ENCODE peak calls at places on chromosomes 11 and 22, in ten cellular contexts. One of them, this sample, is unnamed.

GRCh38 chr11:47413908-47414684 is 5.7 kb downstream of the SLC39A13 start:
- DNase-seq in RCC 7860: peak; percentile 33
- DNase-seq in dorsolateral prefrontal cortex: no peak
- DNase-seq in RPMI8226: no peak
- DNase-seq in stimulated activated CD8-positive, alpha-beta memory T cell treated with anti-CD3 and anti-CD28 coated beads, Interleukin-2, amount 100 ng/mL, for 48 hours: no peak
- DNase-seq in iPS DF 19.7: no peak
- DNase-seq in activated CD8-positive, alpha-beta memory T cell treated with anti-CD3 and anti-CD28 coated beads, Interleukin-2, amount 10 ng/mL, durations not matched to agents 7 days and 5 days: no peak
- DNase-seq in pons: no peak
- DNase-seq in activated naive CD4-positive, alpha-beta T cell: no peak
- DNase-seq in AG20443: peak; percentile 56
- DNase-seq in this sample: no peak

GRCh38 chr11:115348404-115348803 is 155.8 kb downstream of the CADM1 start:
- DNase-seq in RCC 7860: no peak
- DNase-seq in dorsolateral prefrontal cortex: no peak
- DNase-seq in RPMI8226: no peak
- DNase-seq in stimulated activated CD8-positive, alpha-beta memory T cell treated with anti-CD3 and anti-CD28 coated beads, Interleukin-2, amount 100 ng/mL, for 48 hours: no peak
- DNase-seq in iPS DF 19.7: no peak
- DNase-seq in activated CD8-positive, alpha-beta memory T cell treated with anti-CD3 and anti-CD28 coated beads, Interleukin-2, amount 10 ng/mL, durations not matched to agents 7 days and 5 days: no peak
- DNase-seq in pons: no peak
- DNase-seq in activated naive CD4-positive, alpha-beta T cell: no peak
- DNase-seq in AG20443: no peak
- DNase-seq in this sample: no peak

GRCh38 chr11:107783121-107783520 is 71.3 kb upstream of the SLN start:
- DNase-seq in RCC 7860: no peak
- DNase-seq in dorsolateral prefrontal cortex: no peak
- DNase-seq in RPMI8226: no peak
- DNase-seq in stimulated activated CD8-positive, alpha-beta memory T cell treated with anti-CD3 and anti-CD28 coated beads, Interleukin-2, amount 100 ng/mL, for 48 hours: no peak
- DNase-seq in iPS DF 19.7: no peak
- DNase-seq in activated CD8-positive, alpha-beta memory T cell treated with anti-CD3 and anti-CD28 coated beads, Interleukin-2, amount 10 ng/mL, durations not matched to agents 7 days and 5 days: no peak
- DNase-seq in pons: no peak
- DNase-seq in activated naive CD4-positive, alpha-beta T cell: no peak
- DNase-seq in AG20443: no peak
- DNase-seq in this sample: no peak

GRCh38 chr11:2198621-2199365 is 27.2 kb upstream of the TH start:
- DNase-seq in RCC 7860: no peak
- DNase-seq in dorsolateral prefrontal cortex: no peak
- DNase-seq in RPMI8226: no peak
- DNase-seq in stimulated activated CD8-positive, alpha-beta memory T cell treated with anti-CD3 and anti-CD28 coated beads, Interleukin-2, amount 100 ng/mL, for 48 hours: no peak
- DNase-seq in iPS DF 19.7: no peak
- DNase-seq in activated CD8-positive, alpha-beta memory T cell treated with anti-CD3 and anti-CD28 coated beads, Interleukin-2, amount 10 ng/mL, durations not matched to agents 7 days and 5 days: no peak
- DNase-seq in pons: no peak
- DNase-seq in activated naive CD4-positive, alpha-beta T cell: no peak
- DNase-seq in AG20443: no peak
- DNase-seq in this sample: no peak

GRCh38 chr22:38440747-38441350 is 14.2 kb downstream of the KCNJ4 start:
- DNase-seq in RCC 7860: no peak
- DNase-seq in dorsolateral prefrontal cortex: no peak
- DNase-seq in RPMI8226: peak; percentile 35
- DNase-seq in stimulated activated CD8-positive, alpha-beta memory T cell treated with anti-CD3 and anti-CD28 coated beads, Interleukin-2, amount 100 ng/mL, for 48 hours: no peak
- DNase-seq in iPS DF 19.7: no peak
- DNase-seq in activated CD8-positive, alpha-beta memory T cell treated with anti-CD3 and anti-CD28 coated beads, Interleukin-2, amount 10 ng/mL, durations not matched to agents 7 days and 5 days: no peak
- DNase-seq in pons: no peak
- DNase-seq in activated naive CD4-positive, alpha-beta T cell: no peak
- DNase-seq in AG20443: no peak
- DNase-seq in this sample: no peak

GRCh38 chr11:45984192-45984591 is 61.7 kb downstream of the LARGE2 start:
- DNase-seq in RCC 7860: no peak
- DNase-seq in dorsolateral prefrontal cortex: no peak
- DNase-seq in RPMI8226: no peak
- DNase-seq in stimulated activated CD8-positive, alpha-beta memory T cell treated with anti-CD3 and anti-CD28 coated beads, Interleukin-2, amount 100 ng/mL, for 48 hours: no peak
- DNase-seq in iPS DF 19.7: no peak
- DNase-seq in activated CD8-positive, alpha-beta memory T cell treated with anti-CD3 and anti-CD28 coated beads, Interleukin-2, amount 10 ng/mL, durations not matched to agents 7 days and 5 days: no peak
- DNase-seq in pons: no peak
- DNase-seq in activated naive CD4-positive, alpha-beta T cell: no peak
- DNase-seq in AG20443: no peak
- DNase-seq in this sample: no peak

GRCh38 chr11:9380773-9381172 is 3.7 kb upstream of the IPO7 start:
- DNase-seq in RCC 7860: no peak
- DNase-seq in dorsolateral prefrontal cortex: no peak
- DNase-seq in RPMI8226: no peak
- DNase-seq in stimulated activated CD8-positive, alpha-beta memory T cell treated with anti-CD3 and anti-CD28 coated beads, Interleukin-2, amount 100 ng/mL, for 48 hours: no peak
- DNase-seq in iPS DF 19.7: no peak
- DNase-seq in activated CD8-positive, alpha-beta memory T cell treated with anti-CD3 and anti-CD28 coated beads, Interleukin-2, amount 10 ng/mL, durations not matched to agents 7 days and 5 days: no peak
- DNase-seq in pons: no peak
- DNase-seq in activated naive CD4-positive, alpha-beta T cell: no peak
- DNase-seq in AG20443: peak; percentile 22
- DNase-seq in this sample: no peak

GRCh38 chr22:47563406-47564157 is 801.1 kb downstream of the TBC1D22A start:
- DNase-seq in RCC 7860: no peak
- DNase-seq in dorsolateral prefrontal cortex: no peak
- DNase-seq in RPMI8226: no peak
- DNase-seq in stimulated activated CD8-positive, alpha-beta memory T cell treated with anti-CD3 and anti-CD28 coated beads, Interleukin-2, amount 100 ng/mL, for 48 hours: no peak
- DNase-seq in iPS DF 19.7: no peak
- DNase-seq in activated CD8-positive, alpha-beta memory T cell treated with anti-CD3 and anti-CD28 coated beads, Interleukin-2, amount 10 ng/mL, durations not matched to agents 7 days and 5 days: peak; percentile 29
- DNase-seq in pons: no peak
- DNase-seq in activated naive CD4-positive, alpha-beta T cell: no peak
- DNase-seq in AG20443: no peak
- DNase-seq in this sample: no peak

GRCh38 chr22:38180841-38181452 is 683 bp downstream of the PLA2G6 start:
- DNase-seq in RCC 7860: no peak
- DNase-seq in dorsolateral prefrontal cortex: peak; percentile 52
- DNase-seq in RPMI8226: peak; percentile 76
- DNase-seq in stimulated activated CD8-positive, alpha-beta memory T cell treated with anti-CD3 and anti-CD28 coated beads, Interleukin-2, amount 100 ng/mL, for 48 hours: no peak
- DNase-seq in iPS DF 19.7: no peak
- DNase-seq in activated CD8-positive, alpha-beta memory T cell treated with anti-CD3 and anti-CD28 coated beads, Interleukin-2, amount 10 ng/mL, durations not matched to agents 7 days and 5 days: peak; percentile 75
- DNase-seq in pons: peak; percentile 89
- DNase-seq in activated naive CD4-positive, alpha-beta T cell: no peak
- DNase-seq in AG20443: no peak
- DNase-seq in this sample: peak; percentile 76

GRCh38 chr11:41497974-41498373 is 38.5 kb upstream of the LRRC4C start:
- DNase-seq in RCC 7860: no peak
- DNase-seq in dorsolateral prefrontal cortex: no peak
- DNase-seq in RPMI8226: no peak
- DNase-seq in stimulated activated CD8-positive, alpha-beta memory T cell treated with anti-CD3 and anti-CD28 coated beads, Interleukin-2, amount 100 ng/mL, for 48 hours: no peak
- DNase-seq in iPS DF 19.7: peak; percentile 60
- DNase-seq in activated CD8-positive, alpha-beta memory T cell treated with anti-CD3 and anti-CD28 coated beads, Interleukin-2, amount 10 ng/mL, durations not matched to agents 7 days and 5 days: no peak
- DNase-seq in pons: peak; percentile 16
- DNase-seq in activated naive CD4-positive, alpha-beta T cell: no peak
- DNase-seq in AG20443: no peak
- DNase-seq in this sample: no peak

GRCh38 chr11:59429924-59430516 is 3.8 kb upstream of the OR5A2 start:
- DNase-seq in RCC 7860: peak; percentile 16
- DNase-seq in dorsolateral prefrontal cortex: no peak
- DNase-seq in RPMI8226: peak; percentile 66
- DNase-seq in stimulated activated CD8-positive, alpha-beta memory T cell treated with anti-CD3 and anti-CD28 coated beads, Interleukin-2, amount 100 ng/mL, for 48 hours: no peak
- DNase-seq in iPS DF 19.7: no peak
- DNase-seq in activated CD8-positive, alpha-beta memory T cell treated with anti-CD3 and anti-CD28 coated beads, Interleukin-2, amount 10 ng/mL, durations not matched to agents 7 days and 5 days: no peak
- DNase-seq in pons: peak; percentile 55
- DNase-seq in activated naive CD4-positive, alpha-beta T cell: no peak
- DNase-seq in AG20443: peak; percentile 56
- DNase-seq in this sample: peak; percentile 76

GRCh38 chr11:95788921-95789505 is 569 bp downstream of the FAM76B start:
- DNase-seq in RCC 7860: no peak
- DNase-seq in dorsolateral prefrontal cortex: no peak
- DNase-seq in RPMI8226: peak; percentile 34
- DNase-seq in stimulated activated CD8-positive, alpha-beta memory T cell treated with anti-CD3 and anti-CD28 coated beads, Interleukin-2, amount 100 ng/mL, for 48 hours: peak; percentile 9
- DNase-seq in iPS DF 19.7: peak; percentile 9
- DNase-seq in activated CD8-positive, alpha-beta memory T cell treated with anti-CD3 and anti-CD28 coated beads, Interleukin-2, amount 10 ng/mL, durations not matched to agents 7 days and 5 days: peak; percentile 64
- DNase-seq in pons: no peak
- DNase-seq in activated naive CD4-positive, alpha-beta T cell: peak; percentile 31
- DNase-seq in AG20443: peak; percentile 57
- DNase-seq in this sample: peak; percentile 51

GRCh38 chr22:38872831-38873248 is 824 bp upstream of the CBX6 start:
- DNase-seq in RCC 7860: no peak
- DNase-seq in dorsolateral prefrontal cortex: no peak
- DNase-seq in RPMI8226: peak; percentile 2
- DNase-seq in stimulated activated CD8-positive, alpha-beta memory T cell treated with anti-CD3 and anti-CD28 coated beads, Interleukin-2, amount 100 ng/mL, for 48 hours: no peak
- DNase-seq in iPS DF 19.7: no peak
- DNase-seq in activated CD8-positive, alpha-beta memory T cell treated with anti-CD3 and anti-CD28 coated beads, Interleukin-2, amount 10 ng/mL, durations not matched to agents 7 days and 5 days: peak; percentile 54
- DNase-seq in pons: peak; percentile 40
- DNase-seq in activated naive CD4-positive, alpha-beta T cell: no peak
- DNase-seq in AG20443: peak; percentile 71
- DNase-seq in this sample: no peak